ENCODE peak calls at places on chromosome 12, in ten cellular contexts. K is HCT116, W is A549, P is tibial nerve, B is thyroid gland, J is NT2/D1, L is upper lobe of right lung, G is neural progenitor cell, O is psoas muscle, S is GM23338. M is an unnamed sample.

GRCh38 chr12:51687142-51687935 is 96.3 kb downstream of the SCN8A start:
- DNase-seq in J (no peak), G (no peak), P (no peak), L (no peak), S (no peak), O (no peak), B (no peak), W (no peak), K (no peak), M (no peak)

GRCh38 chr12:57377103-57377840 is 53.6 kb downstream of the R3HDM2 start:
- DNase-seq in P (no peak), K (no peak), W (no peak), J (no peak), L (no peak), B (no peak), O (no peak), S (peak; percentile 14), G (no peak), M (no peak)

GRCh38 chr12:9273276-9273675 is 65.1 kb upstream of the PZP start:
- DNase-seq in B (no peak), P (no peak), G (no peak), L (no peak), J (no peak), S (no peak), K (no peak), O (no peak), W (no peak), M (no peak)

GRCh38 chr12:56629459-56630179 is 507 bp downstream of the BAZ2A start:
- DNase-seq in K (no peak), G (peak; percentile 34), W (peak; percentile 20), L (peak; percentile 72), O (peak; percentile 71), B (no peak), S (peak; percentile 34), P (no peak), J (no peak), M (no peak)

GRCh38 chr12:53115891-53116675 is 12.8 kb downstream of the SOAT2 start:
- DNase-seq in K (no peak), P (no peak), B (no peak), J (no peak), S (no peak), O (no peak), W (no peak), L (no peak), G (no peak), M (no peak)

GRCh38 chr12:106303202-106303820 is 778 bp downstream of the TCP11L2 start:
- DNase-seq in J (peak; percentile 88), P (peak; percentile 75), B (peak; percentile 90), W (peak; percentile 61), K (no peak), L (peak; percentile 93), S (peak; percentile 92), G (peak; percentile 94), O (peak; percentile 92), M (peak; percentile 96)

GRCh38 chr12:58575281-58575680 is 345.0 kb downstream of the LRIG3 start:
- DNase-seq in B (no peak), K (no peak), W (no peak), S (no peak), O (no peak), P (no peak), L (no peak), G (no peak), J (no peak), M (no peak)

GRCh38 chr12:25992026-25992782 is 33.7 kb downstream of the RASSF8 start:
- DNase-seq in O (no peak), P (no peak), S (no peak), B (peak; percentile 87), W (no peak), J (no peak), K (no peak), L (peak; percentile 75), G (no peak), M (no peak)

GRCh38 chr12:121404734-121405133 is 4.8 kb downstream of the RNF34 start:
- DNase-seq in S (no peak), O (no peak), W (no peak), G (no peak), L (no peak), P (no peak), B (peak; percentile 46), K (no peak), J (no peak), M (no peak)

DNA sequence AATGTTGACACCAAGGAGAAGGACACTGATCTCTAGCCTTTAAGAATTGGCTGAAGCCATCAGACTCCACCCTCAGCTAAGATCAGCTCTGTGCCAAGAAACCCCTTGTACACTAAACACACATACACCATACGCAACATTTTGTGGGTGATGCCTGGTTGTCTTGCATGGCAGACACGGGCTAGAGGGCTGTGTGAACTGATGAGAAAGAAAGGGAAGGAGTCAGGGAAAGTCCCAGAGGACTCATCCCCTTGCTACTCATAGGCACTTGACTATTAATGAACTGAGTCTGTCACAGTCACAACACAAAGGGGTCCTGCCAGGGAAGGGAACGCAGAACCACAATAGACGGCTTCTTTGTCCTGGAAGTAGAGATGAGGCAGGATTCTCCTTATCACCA is 80.8 kb downstream of the EMP1 start:
- DNase-seq in P (no peak), G (no peak), W (no peak), O (no peak), L (no peak), J (no peak), S (no peak), K (no peak), B (no peak), M (no peak)
- H3K4me1 ChIP-seq in P (peaks cover 10% of the 10 kb centered on the region), G (peaks cover 24% of the 10 kb centered on the region), W (no peaks in the 10 kb centered on the region), O (no peaks in the 10 kb centered on the region), L (no peaks in the 10 kb centered on the region), J (peaks cover 6% of the 10 kb centered on the region), S (peaks cover 5% of the 10 kb centered on the region), K (peaks cover 13% of the 10 kb centered on the region), B (peaks cover 7% of the 10 kb centered on the region), M (peaks cover 2% of the 10 kb centered on the region)

DNA sequence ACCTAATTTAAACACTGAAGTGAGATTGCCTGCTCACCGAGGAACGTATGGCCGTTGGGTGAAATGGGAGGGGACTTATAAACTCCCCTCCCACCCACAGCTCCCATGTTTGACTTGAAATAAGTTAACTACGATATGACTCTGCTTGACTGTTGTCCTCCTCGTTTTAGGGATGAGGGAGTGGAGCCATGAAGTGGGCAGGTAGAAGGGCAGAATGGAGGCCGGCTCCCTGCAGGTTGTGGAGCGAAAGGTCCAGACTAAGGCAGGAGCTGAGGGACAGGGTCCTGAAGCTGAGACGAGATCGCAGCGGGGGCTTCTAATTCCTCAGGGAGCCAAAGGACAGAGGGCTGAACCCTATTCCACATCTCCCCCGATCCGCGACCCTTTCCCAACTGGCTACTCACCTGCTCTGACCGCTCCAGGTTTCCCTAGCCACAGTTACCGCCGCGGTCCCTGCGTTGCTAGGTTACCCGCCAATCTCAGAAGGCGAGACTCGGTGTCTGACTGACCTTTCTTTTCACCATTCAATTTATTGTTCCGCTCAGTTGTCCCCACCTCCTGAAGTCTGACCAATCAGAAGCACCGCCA is 577 bp upstream of the TPCN1 start:
- DNase-seq in O (no peak), S (peak; percentile 38), W (peak; percentile 43), B (no peak), J (no peak), K (no peak), P (no peak), G (no peak), L (no peak), M (no peak)
- H3K4me1 ChIP-seq in O (peaks cover 31% of the 10 kb centered on the region), S (peaks cover 18% of the 10 kb centered on the region), W (peaks cover 21% of the 10 kb centered on the region), B (peaks cover 25% of the 10 kb centered on the region), J (peaks cover 5% of the 10 kb centered on the region), K (peaks cover 42% of the 10 kb centered on the region), P (peaks cover 69% of the 10 kb centered on the region), G (no peaks in the 10 kb centered on the region), L (peaks cover 32% of the 10 kb centered on the region), M (no peaks in the 10 kb centered on the region)

GRCh38 chr12:132285991-132286681 is 43.3 kb downstream of the GALNT9 start:
- DNase-seq in O (peak; percentile 64), K (no peak), B (peak; percentile 96), J (no peak), G (peak; percentile 64), L (peak; percentile 77), S (peak; percentile 48), W (peak; percentile 56), P (no peak), M (peak; percentile 97)
- H3K4me1 ChIP-seq in O (no peaks in the 10 kb centered on the region), K (peaks cover 73% of the 10 kb centered on the region), B (peaks cover 16% of the 10 kb centered on the region), J (peaks cover 38% of the 10 kb centered on the region), G (peaks cover 24% of the 10 kb centered on the region), L (peaks cover 3% of the 10 kb centered on the region), S (peaks cover 4% of the 10 kb centered on the region), W (peaks cover 39% of the 10 kb centered on the region), P (peaks cover 11% of the 10 kb centered on the region), M (peaks cover 43% of the 10 kb centered on the region)

GRCh38 chr12:103801709-103802585 is 39.1 kb downstream of the NT5DC3 start:
- DNase-seq in B (no peak), P (no peak), L (no peak), O (peak; percentile 76), G (no peak), W (peak; percentile 73), J (no peak), S (no peak), K (peak; percentile 51), M (no peak)
- H3K4me1 ChIP-seq in B (peaks cover 9% of the 10 kb centered on the region), P (peaks cover 60% of the 10 kb centered on the region), L (peaks cover 39% of the 10 kb centered on the region), O (peaks cover 59% of the 10 kb centered on the region), G (no peaks in the 10 kb centered on the region), W (peaks cover 84% of the 10 kb centered on the region), J (peaks cover 4% of the 10 kb centered on the region), S (peaks cover 4% of the 10 kb centered on the region), K (peaks cover 61% of the 10 kb centered on the region), M (peaks cover 9% of the 10 kb centered on the region)

GRCh38 chr12:117031843-117032592 is 67.2 kb downstream of the TESC start:
- DNase-seq in O (no peak), S (no peak), W (no peak), L (no peak), G (no peak), J (no peak), P (no peak), B (no peak), K (no peak), M (peak; percentile 42)
- H3K4me1 ChIP-seq in O (peaks cover 7% of the 10 kb centered on the region), S (no peaks in the 10 kb centered on the region), W (no peaks in the 10 kb centered on the region), L (no peaks in the 10 kb centered on the region), G (peaks cover 9% of the 10 kb centered on the region), J (peaks cover 18% of the 10 kb centered on the region), P (peaks cover 16% of the 10 kb centered on the region), B (peaks cover 4% of the 10 kb centered on the region), K (no peaks in the 10 kb centered on the region), M (no peaks in the 10 kb centered on the region)

M was measured in kidney.